ENCODE peak calls at places on chromosomes 4 and X, in seven cellular contexts. Y is head of caudate nucleus; Q is activated CD4-positive, alpha-beta T cell treated with anti-CD3 and anti-CD28 coated beads, Interleukin-2, amount 50 U/mL, for 1 hour; O is AG08396; V is NCI-H510A treated with DMSO at 0.1 percent for 48 hours; X is AG20443; Z is NAMALWA. N is an unnamed sample.

GRCh38 chr4:38310446-38311043 is 350.3 kb downstream of the PTTG2 start:
- DNase-seq in Y (no peak), Z (peak), O (no peak), V (no peak), Q (peak), X (no peak), N (no peak)

GRCh38 chrX:68938244-68939004 is 109.6 kb downstream of the EFNB1 start:
- DNase-seq in Q (no peak), O (no peak), Y (no peak), V (no peak), X (peak), Z (no peak), N (no peak)

GRCh38 chr4:76897522-76898384 is at the start of gene SOWAHB:
- DNase-seq in Y (no peak), Z (no peak), Q (peak), X (peak), O (peak), V (peak), N (no peak)

GRCh38 chr4:41683321-41683720 is 65.2 kb downstream of the PHOX2B start:
- DNase-seq in Q (no peak), X (peak), O (no peak), V (no peak), Z (no peak), Y (no peak), N (no peak)

GRCh38 chrX:45445745-45446412 is 245.2 kb upstream of the DIPK2B start:
- DNase-seq in Q (no peak), V (no peak), O (peak), Y (no peak), X (peak), Z (no peak), N (no peak)

GRCh38 chrX:69079278-69079677 is 86.0 kb downstream of the PJA1 start:
- DNase-seq in Z (no peak), O (no peak), Y (no peak), X (peak), V (no peak), Q (no peak), N (no peak)

GRCh38 chr4:186852964-186853391 is 129.3 kb upstream of the FAT1 start:
- DNase-seq in V (no peak), O (no peak), Q (no peak), Z (no peak), Y (no peak), X (no peak), N (no peak)

GRCh38 chrX:134694333-134694925 is 36.2 kb upstream of the PLAC1 start:
- DNase-seq in Y (no peak), O (no peak), X (no peak), Z (no peak), Q (no peak), V (peak), N (no peak)

GRCh38 chr4:7767966-7768365 is 171.7 kb downstream of the AFAP1 start:
- DNase-seq in V (no peak), Z (no peak), Q (no peak), Y (no peak), O (no peak), X (no peak), N (peak)

GRCh38 chr4:146978641-146979040 is 33.0 kb upstream of the TTC29 start:
- DNase-seq in Y (no peak), O (no peak), V (no peak), Z (no peak), X (no peak), Q (no peak), N (no peak)

GRCh38 chr4:168153596-168154440 is 61.5 kb downstream of the ANXA10 start:
- DNase-seq in Z (peak), X (peak), Y (peak), O (peak), Q (peak), V (peak), N (peak)

GRCh38 chrX:111955916-111956315 is 79.9 kb downstream of the TRPC5OS start:
- DNase-seq in O (no peak), Q (no peak), V (no peak), Z (no peak), Y (no peak), X (no peak), N (no peak)

GRCh38 chr4:25704516-25704915 is 48.9 kb downstream of the SLC34A2 start:
- DNase-seq in O (no peak), Y (no peak), Z (no peak), X (no peak), Q (no peak), V (no peak), N (no peak)

GRCh38 chrX:17860811-17861495 is at the start of gene RAI2:
- DNase-seq in Z (no peak), X (peak), Q (peak), O (peak), V (peak), Y (peak), N (no peak)

GRCh38 chrX:24838624-24839023 is 144.9 kb downstream of the POLA1 start:
- DNase-seq in X (no peak), O (no peak), Q (no peak), Z (peak), Y (peak), V (peak), N (no peak)

GRCh38 chr4:3030551-3031356 is 43.6 kb downstream of the HTT-AS start:
- DNase-seq in V (peak), Q (no peak), Y (no peak), Z (no peak), O (no peak), X (no peak), N (no peak)

N was measured in CD14-positive monocyte.